ENCODE peak calls at places on chromosomes 16 and 17, in six cellular contexts. One of them, this sample, is unnamed.
A peak's percentile ranks its signal among the peaks of the same experiment; 100 is the strongest.

GRCh38 chr16:26765087-26765486 is 301.6 kb upstream of the C16orf82 start:
- DNase-seq in Daoy: no peak
- DNase-seq in ELR: no peak
- DNase-seq in stimulated activated CD8-positive, alpha-beta memory T cell treated with anti-CD3 and anti-CD28 coated beads, Interleukin-7, amount 100 ng/mL, for 48 hours: no peak
- DNase-seq in retina: no peak
- DNase-seq in GM23248: peak; percentile 54
- DNase-seq in this sample: peak; percentile 41

GRCh38 chr16:54080524-54081008 is 206.0 kb downstream of the IRX3 start:
- DNase-seq in Daoy: peak; percentile 82
- DNase-seq in ELR: peak; percentile 98
- DNase-seq in stimulated activated CD8-positive, alpha-beta memory T cell treated with anti-CD3 and anti-CD28 coated beads, Interleukin-7, amount 100 ng/mL, for 48 hours: no peak
- DNase-seq in retina: no peak
- DNase-seq in GM23248: peak; percentile 62
- DNase-seq in this sample: peak; percentile 91

GRCh38 chr17:64554028-64554637 is 47.4 kb downstream of the CEP95 start:
- DNase-seq in Daoy: no peak
- DNase-seq in ELR: no peak
- DNase-seq in stimulated activated CD8-positive, alpha-beta memory T cell treated with anti-CD3 and anti-CD28 coated beads, Interleukin-7, amount 100 ng/mL, for 48 hours: no peak
- DNase-seq in retina: no peak
- DNase-seq in GM23248: no peak
- DNase-seq in this sample: no peak

GRCh38 chr16:85094176-85094805 is 18.0 kb downstream of the CIBAR2 start:
- DNase-seq in Daoy: no peak
- DNase-seq in ELR: no peak
- DNase-seq in stimulated activated CD8-positive, alpha-beta memory T cell treated with anti-CD3 and anti-CD28 coated beads, Interleukin-7, amount 100 ng/mL, for 48 hours: no peak
- DNase-seq in retina: no peak
- DNase-seq in GM23248: no peak
- DNase-seq in this sample: no peak

GRCh38 chr17:9389116-9389515 is 186.5 kb downstream of the STX8 start:
- DNase-seq in Daoy: peak; percentile 86
- DNase-seq in ELR: peak; percentile 81
- DNase-seq in stimulated activated CD8-positive, alpha-beta memory T cell treated with anti-CD3 and anti-CD28 coated beads, Interleukin-7, amount 100 ng/mL, for 48 hours: no peak
- DNase-seq in retina: no peak
- DNase-seq in GM23248: peak; percentile 84
- DNase-seq in this sample: peak; percentile 26

GRCh38 chr17:11182430-11182829 is 58.6 kb upstream of the SHISA6 start:
- DNase-seq in Daoy: no peak
- DNase-seq in ELR: no peak
- DNase-seq in stimulated activated CD8-positive, alpha-beta memory T cell treated with anti-CD3 and anti-CD28 coated beads, Interleukin-7, amount 100 ng/mL, for 48 hours: no peak
- DNase-seq in retina: no peak
- DNase-seq in GM23248: no peak
- DNase-seq in this sample: no peak

GRCh38 chr17:11598274-11599221 is at the start of gene DNAH9:
- DNase-seq in Daoy: peak; percentile 95
- DNase-seq in ELR: no peak
- DNase-seq in stimulated activated CD8-positive, alpha-beta memory T cell treated with anti-CD3 and anti-CD28 coated beads, Interleukin-7, amount 100 ng/mL, for 48 hours: peak; percentile 15
- DNase-seq in retina: peak; percentile 98
- DNase-seq in GM23248: peak; percentile 64
- DNase-seq in this sample: peak; percentile 82

GRCh38 chr17:50440838-50441829 is 15.1 kb downstream of the ACSF2 start:
- DNase-seq in Daoy: no peak
- DNase-seq in ELR: no peak
- DNase-seq in stimulated activated CD8-positive, alpha-beta memory T cell treated with anti-CD3 and anti-CD28 coated beads, Interleukin-7, amount 100 ng/mL, for 48 hours: no peak
- DNase-seq in retina: no peak
- DNase-seq in GM23248: no peak
- DNase-seq in this sample: no peak

GRCh38 chr16:58042886-58043515 is 17.4 kb downstream of the MMP15 start:
- DNase-seq in Daoy: no peak
- DNase-seq in ELR: no peak
- DNase-seq in stimulated activated CD8-positive, alpha-beta memory T cell treated with anti-CD3 and anti-CD28 coated beads, Interleukin-7, amount 100 ng/mL, for 48 hours: no peak
- DNase-seq in retina: no peak
- DNase-seq in GM23248: no peak
- DNase-seq in this sample: no peak

GRCh38 chr17:33375086-33375485 is 82.0 kb upstream of the ASIC2 start:
- DNase-seq in Daoy: no peak
- DNase-seq in ELR: no peak
- DNase-seq in stimulated activated CD8-positive, alpha-beta memory T cell treated with anti-CD3 and anti-CD28 coated beads, Interleukin-7, amount 100 ng/mL, for 48 hours: no peak
- DNase-seq in retina: no peak
- DNase-seq in GM23248: no peak
- DNase-seq in this sample: no peak

GRCh38 chr17:37310940-37311339 is 64.8 kb upstream of the C17orf78 start:
- DNase-seq in Daoy: no peak
- DNase-seq in ELR: no peak
- DNase-seq in stimulated activated CD8-positive, alpha-beta memory T cell treated with anti-CD3 and anti-CD28 coated beads, Interleukin-7, amount 100 ng/mL, for 48 hours: no peak
- DNase-seq in retina: no peak
- DNase-seq in GM23248: peak; percentile 20
- DNase-seq in this sample: no peak